ENCODE peak calls at places on chromosomes 16 and 17, in six cellular contexts. One of them, this sample, is unnamed.

GRCh38 chr16:17544785-17545184 is 74.0 kb upstream of the XYLT1 start:
- DNase-seq in BJ: no peak
- DNase-seq in stomach: no peak
- DNase-seq in BE2C: peak
- DNase-seq in astrocyte of the spinal cord: no peak
- DNase-seq in stimulated activated CD8-positive, alpha-beta memory T cell treated with anti-CD3 and anti-CD28 coated beads, Interleukin-4, amount 100 ng/mL, for 4 hours: no peak
- DNase-seq in this sample: no peak

GRCh38 chr16:80347900-80348299 is 192.9 kb upstream of the DYNLRB2 start:
- DNase-seq in BJ: no peak
- DNase-seq in stomach: peak
- DNase-seq in BE2C: no peak
- DNase-seq in astrocyte of the spinal cord: peak
- DNase-seq in stimulated activated CD8-positive, alpha-beta memory T cell treated with anti-CD3 and anti-CD28 coated beads, Interleukin-4, amount 100 ng/mL, for 4 hours: no peak
- DNase-seq in this sample: no peak

GRCh38 chr16:58026139-58026704 is 668 bp downstream of the MMP15 start:
- DNase-seq in BJ: no peak
- DNase-seq in stomach: peak
- DNase-seq in BE2C: peak
- DNase-seq in astrocyte of the spinal cord: peak
- DNase-seq in stimulated activated CD8-positive, alpha-beta memory T cell treated with anti-CD3 and anti-CD28 coated beads, Interleukin-4, amount 100 ng/mL, for 4 hours: no peak
- DNase-seq in this sample: no peak

GRCh38 chr17:66826856-66827255 is 8.1 kb upstream of the CACNG5 start:
- DNase-seq in BJ: no peak
- DNase-seq in stomach: no peak
- DNase-seq in BE2C: no peak
- DNase-seq in astrocyte of the spinal cord: no peak
- DNase-seq in stimulated activated CD8-positive, alpha-beta memory T cell treated with anti-CD3 and anti-CD28 coated beads, Interleukin-4, amount 100 ng/mL, for 4 hours: no peak
- DNase-seq in this sample: no peak

GRCh38 chr16:8848939-8849391 is 19.8 kb downstream of the CARHSP1 start:
- DNase-seq in BJ: peak
- DNase-seq in stomach: no peak
- DNase-seq in BE2C: no peak
- DNase-seq in astrocyte of the spinal cord: peak
- DNase-seq in stimulated activated CD8-positive, alpha-beta memory T cell treated with anti-CD3 and anti-CD28 coated beads, Interleukin-4, amount 100 ng/mL, for 4 hours: no peak
- DNase-seq in this sample: no peak

GRCh38 chr17:34252138-34252889 is 2.8 kb upstream of the CCL2 start:
- DNase-seq in BJ: peak
- DNase-seq in stomach: peak
- DNase-seq in BE2C: peak
- DNase-seq in astrocyte of the spinal cord: peak
- DNase-seq in stimulated activated CD8-positive, alpha-beta memory T cell treated with anti-CD3 and anti-CD28 coated beads, Interleukin-4, amount 100 ng/mL, for 4 hours: no peak
- DNase-seq in this sample: peak

GRCh38 chr16:57167951-57168350 is 17.9 kb downstream of the PSME3IP1 start:
- DNase-seq in BJ: no peak
- DNase-seq in stomach: no peak
- DNase-seq in BE2C: no peak
- DNase-seq in astrocyte of the spinal cord: peak
- DNase-seq in stimulated activated CD8-positive, alpha-beta memory T cell treated with anti-CD3 and anti-CD28 coated beads, Interleukin-4, amount 100 ng/mL, for 4 hours: no peak
- DNase-seq in this sample: peak

GRCh38 chr17:20125724-20126123 is 116.6 kb downstream of the SPECC1 start:
- DNase-seq in BJ: no peak
- DNase-seq in stomach: no peak
- DNase-seq in BE2C: no peak
- DNase-seq in astrocyte of the spinal cord: no peak
- DNase-seq in stimulated activated CD8-positive, alpha-beta memory T cell treated with anti-CD3 and anti-CD28 coated beads, Interleukin-4, amount 100 ng/mL, for 4 hours: no peak
- DNase-seq in this sample: no peak

GRCh38 chr17:1485311-1485747 is 7.2 kb downstream of the MYO1C start:
- DNase-seq in BJ: no peak
- DNase-seq in stomach: peak
- DNase-seq in BE2C: no peak
- DNase-seq in astrocyte of the spinal cord: no peak
- DNase-seq in stimulated activated CD8-positive, alpha-beta memory T cell treated with anti-CD3 and anti-CD28 coated beads, Interleukin-4, amount 100 ng/mL, for 4 hours: no peak
- DNase-seq in this sample: no peak

GRCh38 chr17:63078707-63079106 is 112.7 kb downstream of the TANC2 start:
- DNase-seq in BJ: no peak
- DNase-seq in stomach: no peak
- DNase-seq in BE2C: no peak
- DNase-seq in astrocyte of the spinal cord: no peak
- DNase-seq in stimulated activated CD8-positive, alpha-beta memory T cell treated with anti-CD3 and anti-CD28 coated beads, Interleukin-4, amount 100 ng/mL, for 4 hours: no peak
- DNase-seq in this sample: no peak

GRCh38 chr16:23382279-23382678 is 70.7 kb downstream of the COG7 start:
- DNase-seq in BJ: no peak
- DNase-seq in stomach: no peak
- DNase-seq in BE2C: no peak
- DNase-seq in astrocyte of the spinal cord: no peak
- DNase-seq in stimulated activated CD8-positive, alpha-beta memory T cell treated with anti-CD3 and anti-CD28 coated beads, Interleukin-4, amount 100 ng/mL, for 4 hours: no peak
- DNase-seq in this sample: no peak

This sample was measured in kidney epithelial cell.